ENCODE peak calls at places on chromosomes 12 and 14, in seven cellular contexts. C, B, M, H, N, D and A are unnamed samples.

GRCh38 chr14:35220920-35221319 is 71.3 kb upstream of the PSMA6 start:
- DNase-seq in C (no peak), H (no peak), M (no peak), N (no peak), B (peak; percentile 12), D (no peak), A (no peak)

GRCh38 chr14:67418368-67419174 is 6.6 kb upstream of the PLEK2 start:
- DNase-seq in H (no peak), B (no peak), M (no peak), N (peak; percentile 69), C (peak; percentile 75), D (peak; percentile 46), A (no peak)

GRCh38 chr14:105924951-105925591 is 398.7 kb downstream of the TMEM121 start:
- DNase-seq in D (no peak), N (no peak), M (no peak), H (peak; percentile 54), C (no peak), B (no peak), A (no peak)

GRCh38 chr12:69732088-69732487 is 6.6 kb upstream of the RAB3IP start:
- DNase-seq in N (peak; percentile 83), H (no peak), D (peak; percentile 5), C (peak; percentile 66), B (no peak), M (no peak), A (no peak)

GRCh38 chr12:77980782-77981181 is 150.1 kb downstream of the NAV3 start:
- DNase-seq in N (no peak), B (no peak), H (no peak), M (no peak), D (peak; percentile 58), C (no peak), A (no peak)

GRCh38 chr12:121800694-121801600 is 2.9 kb upstream of the SETD1B start:
- DNase-seq in H (peak; percentile 93), B (peak; percentile 90), M (no peak), C (peak; percentile 71), N (peak; percentile 75), D (peak; percentile 82), A (peak; percentile 70)

GRCh38 chr14:62179367-62180018 is 417.3 kb downstream of the SNAPC1 start:
- DNase-seq in B (peak; percentile 64), C (peak; percentile 84), N (peak; percentile 66), H (no peak), M (no peak), D (peak; percentile 95), A (peak; percentile 54)

GRCh38 chr14:66233571-66233970 is 252.6 kb upstream of the CCDC196 start:
- DNase-seq in C (no peak), D (no peak), M (no peak), H (no peak), N (no peak), B (no peak), A (no peak)

GRCh38 chr12:113048716-113049127 is 7.8 kb upstream of the DTX1 start:
- DNase-seq in B (peak; percentile 79), M (no peak), N (peak; percentile 32), C (peak; percentile 84), D (peak; percentile 76), H (no peak), A (peak; percentile 59)

GRCh38 chr14:60482743-60483142 is 3.1 kb downstream of the C14orf39 start:
- DNase-seq in H (no peak), N (peak; percentile 50), C (peak; percentile 87), M (no peak), B (peak; percentile 15), D (no peak), A (no peak)

GRCh38 chr12:27449893-27450534 is 3.5 kb downstream of the SMCO2 start:
- DNase-seq in M (no peak), C (no peak), N (no peak), D (no peak), B (no peak), H (no peak), A (no peak)

GRCh38 chr14:37195327-37195726 is 2.4 kb upstream of the MIPOL1 start:
- DNase-seq in M (no peak), B (no peak), N (peak; percentile 60), H (no peak), D (peak; percentile 22), C (peak; percentile 91), A (no peak)

GRCh38 chr14:97977711-97978261 is 1180.6 kb downstream of the VRK1 start:
- DNase-seq in M (no peak), C (peak; percentile 70), H (peak; percentile 91), B (no peak), N (peak; percentile 31), D (peak; percentile 53), A (peak; percentile 22)

GRCh38 chr14:77106666-77107065 is 8.6 kb downstream of the CIPC start:
- DNase-seq in D (no peak), H (no peak), C (no peak), N (no peak), B (no peak), M (no peak), A (no peak)

GRCh38 chr12:34405286-34406227 is 383.3 kb downstream of the ALG10 start:
- DNase-seq in B (no peak), H (peak; percentile 67), N (no peak), C (no peak), M (peak; percentile 90), D (no peak), A (peak; percentile 7)

GRCh38 chr14:41037388-41037787 is 569.3 kb upstream of the LRFN5 start:
- DNase-seq in H (no peak), B (no peak), N (no peak), D (no peak), C (no peak), M (no peak), A (no peak)

GRCh38 chr12:110848524-110848923 is 1.7 kb downstream of the CCDC63 start:
- DNase-seq in B (no peak), D (no peak), M (no peak), N (no peak), H (no peak), C (no peak), A (no peak)

GRCh38 chr12:110844131-110844530 is 2.7 kb upstream of the CCDC63 start:
- DNase-seq in H (no peak), B (no peak), C (no peak), M (no peak), N (no peak), D (no peak), A (no peak)

GRCh38 chr12:110844551-110845395 is 2.0 kb upstream of the CCDC63 start:
- DNase-seq in C (no peak), D (peak; percentile 89), N (peak; percentile 45), H (no peak), M (no peak), B (no peak), A (no peak)

GRCh38 chr12:110849748-110850403 is 3.1 kb downstream of the CCDC63 start:
- DNase-seq in N (no peak), M (no peak), B (peak; percentile 64), C (no peak), H (no peak), D (no peak), A (no peak)

GRCh38 chr12:110846615-110847566 is at the start of gene CCDC63:
- DNase-seq in C (peak; percentile 62), B (peak; percentile 86), H (peak; percentile 91), N (no peak), M (no peak), D (peak; percentile 16), A (peak; percentile 80)
- TF ChIP-seq CTCF in C (peak; percentile 60), B (peak; percentile 68), H (peak; percentile 14), N (peak; percentile 57), M (no peak), D (peak; percentile 46), A (peak; percentile 24)

GRCh38 chr12:54213084-54213483 is 24.3 kb upstream of the SMUG1 start:
- DNase-seq in N (no peak), C (no peak), M (no peak), H (no peak), D (no peak), B (no peak), A (no peak)
- TF ChIP-seq CTCF in N (no peak), C (peak; percentile 36), M (no peak), H (no peak), D (no peak), B (no peak), A (peak; percentile 28)

DNA sequence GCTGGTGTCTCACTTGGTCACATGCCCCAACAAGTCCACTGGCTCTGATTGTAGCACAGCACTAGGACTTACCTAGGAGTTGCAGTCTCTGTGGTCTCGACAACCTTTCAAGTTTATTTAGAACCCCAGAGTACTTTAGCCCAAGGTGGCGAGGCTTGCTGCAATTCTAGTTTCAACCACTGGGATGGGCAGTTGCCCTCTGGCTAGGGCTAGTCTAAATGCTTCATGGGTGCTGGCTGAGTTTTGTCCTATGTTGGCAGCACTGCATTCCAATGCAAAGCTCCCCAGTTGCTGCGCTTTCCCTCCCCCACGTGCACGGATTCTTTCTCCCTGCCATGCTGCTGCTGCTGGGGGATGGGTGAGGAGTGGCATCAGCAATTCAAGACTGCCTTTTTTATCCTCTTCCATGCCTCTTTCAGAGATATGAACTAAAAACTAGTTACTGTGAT is 207.9 kb downstream of the SYNE2 start:
- DNase-seq in D (no peak), H (no peak), M (no peak), C (peak; percentile 69), N (peak; percentile 96), B (peak; percentile 44), A (peak; percentile 41)
- TF ChIP-seq CTCF in D (peak; percentile 50), H (peak; percentile 45), M (no peak), C (peak; percentile 69), N (peak; percentile 70), B (peak; percentile 68), A (peak; percentile 64)

GRCh38 chr12:52188658-52189057 is 3.2 kb downstream of the KRT80 start:
- DNase-seq in M (no peak), D (no peak), N (no peak), H (no peak), B (no peak), C (no peak), A (no peak)

GRCh38 chr12:52187640-52188039 is 4.2 kb downstream of the KRT80 start:
- DNase-seq in B (no peak), M (no peak), H (no peak), D (no peak), N (no peak), C (no peak), A (no peak)

GRCh38 chr12:52187206-52187605 is 4.6 kb downstream of the KRT80 start:
- DNase-seq in D (no peak), C (no peak), H (no peak), N (no peak), M (no peak), B (no peak), A (no peak)

GRCh38 chr12:52190860-52191729 is 719 bp downstream of the KRT80 start:
- DNase-seq in D (no peak), B (no peak), C (peak; percentile 51), H (no peak), N (no peak), M (no peak), A (peak; percentile 16)

DNA sequence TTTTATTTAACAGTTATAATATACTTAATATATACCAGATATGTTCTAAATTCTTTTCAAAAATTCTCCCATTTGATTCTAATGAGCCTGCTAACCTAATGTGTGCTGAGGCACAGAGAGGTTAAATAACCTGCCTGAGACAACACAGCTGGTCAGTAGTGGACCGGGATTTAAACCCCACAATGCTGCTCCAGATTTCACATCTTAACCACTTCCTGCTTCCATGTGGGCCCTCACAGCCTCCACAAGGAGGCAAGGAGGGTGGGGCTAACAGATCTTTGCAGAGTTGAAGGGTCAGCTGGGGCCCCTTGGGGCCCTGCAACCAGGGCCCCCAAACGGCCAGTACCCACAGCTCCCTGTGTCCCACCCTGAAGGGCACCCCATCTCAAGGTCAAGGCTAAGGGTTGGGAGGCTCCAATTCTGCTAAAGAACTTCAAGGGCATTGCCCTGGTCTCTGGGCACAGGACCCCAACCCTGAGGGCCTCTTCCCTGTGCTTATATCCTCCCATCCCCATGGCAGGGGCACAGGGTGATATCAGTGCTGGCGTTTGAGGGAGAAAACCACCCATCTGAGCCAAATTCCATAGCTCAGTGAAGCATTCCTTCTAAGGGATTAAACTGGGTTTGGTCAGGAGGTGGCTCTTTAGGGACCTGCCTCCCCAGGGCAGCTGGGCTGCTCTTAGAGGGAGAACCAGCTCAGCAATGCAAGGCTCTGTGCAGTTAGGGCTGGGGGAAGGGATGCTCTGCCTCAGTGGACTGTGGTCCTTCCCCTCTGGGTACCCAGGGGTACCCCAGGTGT is 2.2 kb downstream of the KRT80 start:
- DNase-seq in H (no peak), C (peak; percentile 54), N (no peak), M (no peak), D (peak; percentile 75), B (peak; percentile 74), A (no peak)
- TF ChIP-seq CTCF in H (no peak), C (no peak), N (no peak), M (no peak), D (no peak), B (no peak), A (no peak)